ENCODE peak calls at places on chromosomes 4 and X, in seven cellular contexts. One of them, this sample, is unnamed.

GRCh38 chr4:156201050-156201449 is 247.4 kb upstream of the CTSO start:
- DNase-seq in GM03348: no peak
- DNase-seq in tibial artery: no peak
- DNase-seq in NCI-H187 treated with DMSO at 0.1 percent for 48 hours: no peak
- DNase-seq in chondrocyte: no peak
- DNase-seq in HTR-8/SVneo: no peak
- DNase-seq in activated T-cell treated with anti-CD3 and anti-CD28 coated beads for 1 hour: no peak
- DNase-seq in this sample: no peak

GRCh38 chr4:104494822-104495559 is at the start of gene CXXC4:
- DNase-seq in GM03348: peak
- DNase-seq in tibial artery: peak
- DNase-seq in NCI-H187 treated with DMSO at 0.1 percent for 48 hours: peak
- DNase-seq in chondrocyte: peak
- DNase-seq in HTR-8/SVneo: peak
- DNase-seq in activated T-cell treated with anti-CD3 and anti-CD28 coated beads for 1 hour: no peak
- DNase-seq in this sample: no peak

GRCh38 chr4:47662975-47663374 is 174.9 kb downstream of the CORIN start:
- DNase-seq in GM03348: no peak
- DNase-seq in tibial artery: no peak
- DNase-seq in NCI-H187 treated with DMSO at 0.1 percent for 48 hours: no peak
- DNase-seq in chondrocyte: no peak
- DNase-seq in HTR-8/SVneo: no peak
- DNase-seq in activated T-cell treated with anti-CD3 and anti-CD28 coated beads for 1 hour: no peak
- DNase-seq in this sample: no peak

GRCh38 chr4:150072906-150073714 is 5.1 kb upstream of the DCLK2 start:
- DNase-seq in GM03348: peak
- DNase-seq in tibial artery: no peak
- DNase-seq in NCI-H187 treated with DMSO at 0.1 percent for 48 hours: no peak
- DNase-seq in chondrocyte: no peak
- DNase-seq in HTR-8/SVneo: peak
- DNase-seq in activated T-cell treated with anti-CD3 and anti-CD28 coated beads for 1 hour: no peak
- DNase-seq in this sample: no peak

GRCh38 chr4:80058740-80059139 is 14.3 kb downstream of the ANTXR2 start:
- DNase-seq in GM03348: no peak
- DNase-seq in tibial artery: no peak
- DNase-seq in NCI-H187 treated with DMSO at 0.1 percent for 48 hours: no peak
- DNase-seq in chondrocyte: no peak
- DNase-seq in HTR-8/SVneo: no peak
- DNase-seq in activated T-cell treated with anti-CD3 and anti-CD28 coated beads for 1 hour: no peak
- DNase-seq in this sample: no peak

GRCh38 chr4:166121897-166122296 is 248.9 kb downstream of the TLL1 start:
- DNase-seq in GM03348: no peak
- DNase-seq in tibial artery: no peak
- DNase-seq in NCI-H187 treated with DMSO at 0.1 percent for 48 hours: no peak
- DNase-seq in chondrocyte: no peak
- DNase-seq in HTR-8/SVneo: no peak
- DNase-seq in activated T-cell treated with anti-CD3 and anti-CD28 coated beads for 1 hour: no peak
- DNase-seq in this sample: no peak

GRCh38 chrX:13076176-13076956 is 31.9 kb upstream of the FAM9C start:
- DNase-seq in GM03348: no peak
- DNase-seq in tibial artery: no peak
- DNase-seq in NCI-H187 treated with DMSO at 0.1 percent for 48 hours: no peak
- DNase-seq in chondrocyte: no peak
- DNase-seq in HTR-8/SVneo: no peak
- DNase-seq in activated T-cell treated with anti-CD3 and anti-CD28 coated beads for 1 hour: no peak
- DNase-seq in this sample: no peak

GRCh38 chr4:136088231-136088630 is 1444.1 kb downstream of the PCDH18 start:
- DNase-seq in GM03348: no peak
- DNase-seq in tibial artery: no peak
- DNase-seq in NCI-H187 treated with DMSO at 0.1 percent for 48 hours: no peak
- DNase-seq in chondrocyte: no peak
- DNase-seq in HTR-8/SVneo: no peak
- DNase-seq in activated T-cell treated with anti-CD3 and anti-CD28 coated beads for 1 hour: no peak
- DNase-seq in this sample: no peak

GRCh38 chr4:87007345-87008181 is 72.8 kb downstream of the AFF1 start:
- DNase-seq in GM03348: peak
- DNase-seq in tibial artery: peak
- DNase-seq in NCI-H187 treated with DMSO at 0.1 percent for 48 hours: peak
- DNase-seq in chondrocyte: no peak
- DNase-seq in HTR-8/SVneo: no peak
- DNase-seq in activated T-cell treated with anti-CD3 and anti-CD28 coated beads for 1 hour: peak
- DNase-seq in this sample: no peak

GRCh38 chrX:68109162-68109561 is 324.1 kb downstream of the OPHN1 start:
- DNase-seq in GM03348: no peak
- DNase-seq in tibial artery: no peak
- DNase-seq in NCI-H187 treated with DMSO at 0.1 percent for 48 hours: no peak
- DNase-seq in chondrocyte: no peak
- DNase-seq in HTR-8/SVneo: no peak
- DNase-seq in activated T-cell treated with anti-CD3 and anti-CD28 coated beads for 1 hour: no peak
- DNase-seq in this sample: no peak

GRCh38 chrX:110759785-110760184 is 35.8 kb downstream of the CHRDL1 start:
- DNase-seq in GM03348: peak
- DNase-seq in tibial artery: no peak
- DNase-seq in NCI-H187 treated with DMSO at 0.1 percent for 48 hours: no peak
- DNase-seq in chondrocyte: no peak
- DNase-seq in HTR-8/SVneo: no peak
- DNase-seq in activated T-cell treated with anti-CD3 and anti-CD28 coated beads for 1 hour: no peak
- DNase-seq in this sample: no peak

GRCh38 chr4:19381068-19381467 is 870.6 kb upstream of the SLIT2 start:
- DNase-seq in GM03348: peak
- DNase-seq in tibial artery: no peak
- DNase-seq in NCI-H187 treated with DMSO at 0.1 percent for 48 hours: no peak
- DNase-seq in chondrocyte: no peak
- DNase-seq in HTR-8/SVneo: peak
- DNase-seq in activated T-cell treated with anti-CD3 and anti-CD28 coated beads for 1 hour: no peak
- DNase-seq in this sample: no peak

GRCh38 chrX:7076245-7076661 is 71.3 kb upstream of the STS start:
- DNase-seq in GM03348: no peak
- DNase-seq in tibial artery: no peak
- DNase-seq in NCI-H187 treated with DMSO at 0.1 percent for 48 hours: no peak
- DNase-seq in chondrocyte: no peak
- DNase-seq in HTR-8/SVneo: no peak
- DNase-seq in activated T-cell treated with anti-CD3 and anti-CD28 coated beads for 1 hour: no peak
- DNase-seq in this sample: no peak

GRCh38 chr4:125313497-125313896 is 1.3 kb upstream of the FAT4 start:
- DNase-seq in GM03348: peak
- DNase-seq in tibial artery: no peak
- DNase-seq in NCI-H187 treated with DMSO at 0.1 percent for 48 hours: no peak
- DNase-seq in chondrocyte: no peak
- DNase-seq in HTR-8/SVneo: peak
- DNase-seq in activated T-cell treated with anti-CD3 and anti-CD28 coated beads for 1 hour: no peak
- DNase-seq in this sample: no peak

GRCh38 chr4:77306496-77306895 is 149.5 kb downstream of the CCNG2 start:
- DNase-seq in GM03348: no peak
- DNase-seq in tibial artery: no peak
- DNase-seq in NCI-H187 treated with DMSO at 0.1 percent for 48 hours: no peak
- DNase-seq in chondrocyte: no peak
- DNase-seq in HTR-8/SVneo: no peak
- DNase-seq in activated T-cell treated with anti-CD3 and anti-CD28 coated beads for 1 hour: no peak
- DNase-seq in this sample: no peak

GRCh38 chr4:143700420-143701352 is at the start of gene FREM3:
- DNase-seq in GM03348: peak
- DNase-seq in tibial artery: no peak
- DNase-seq in NCI-H187 treated with DMSO at 0.1 percent for 48 hours: no peak
- DNase-seq in chondrocyte: peak
- DNase-seq in HTR-8/SVneo: no peak
- DNase-seq in activated T-cell treated with anti-CD3 and anti-CD28 coated beads for 1 hour: no peak
- DNase-seq in this sample: no peak

GRCh38 chr4:1991596-1992434 is 17.0 kb downstream of the NELFA start:
- DNase-seq in GM03348: no peak
- DNase-seq in tibial artery: no peak
- DNase-seq in NCI-H187 treated with DMSO at 0.1 percent for 48 hours: no peak
- DNase-seq in chondrocyte: peak
- DNase-seq in HTR-8/SVneo: no peak
- DNase-seq in activated T-cell treated with anti-CD3 and anti-CD28 coated beads for 1 hour: no peak
- DNase-seq in this sample: no peak